ENCODE peak calls at places on chromosomes 16 and 17, in eight cellular contexts. One of them, this sample, is unnamed.

GRCh38 chr17:72615627-72615991 is 476.9 kb downstream of the SLC39A11 start:
- DNase-seq in IMR-90: no peak
- DNase-seq in H9: no peak
- DNase-seq in GM23338: no peak
- DNase-seq in endothelial cell of umbilical vein: no peak
- DNase-seq in mammary epithelial cell: no peak
- DNase-seq in GM12878: no peak
- DNase-seq in K562: no peak
- DNase-seq in this sample: no peak

GRCh38 chr17:596287-596686 is 118.4 kb downstream of the VPS53 start:
- DNase-seq in IMR-90: peak; percentile 36
- DNase-seq in H9: no peak
- DNase-seq in GM23338: no peak
- DNase-seq in endothelial cell of umbilical vein: no peak
- DNase-seq in mammary epithelial cell: no peak
- DNase-seq in GM12878: no peak
- DNase-seq in K562: no peak
- DNase-seq in this sample: no peak

GRCh38 chr17:63700528-63701441 is 860 bp upstream of the LIMD2 start:
- DNase-seq in IMR-90: peak; percentile 29
- DNase-seq in H9: peak; percentile 69
- DNase-seq in GM23338: peak; percentile 75
- DNase-seq in endothelial cell of umbilical vein: peak; percentile 63
- DNase-seq in mammary epithelial cell: no peak
- DNase-seq in GM12878: no peak
- DNase-seq in K562: no peak
- DNase-seq in this sample: no peak

GRCh38 chr17:75637143-75637538 is 3.9 kb downstream of the SMIM5 start:
- DNase-seq in IMR-90: no peak
- DNase-seq in H9: no peak
- DNase-seq in GM23338: no peak
- DNase-seq in endothelial cell of umbilical vein: no peak
- DNase-seq in mammary epithelial cell: no peak
- DNase-seq in GM12878: no peak
- DNase-seq in K562: no peak
- DNase-seq in this sample: no peak

GRCh38 chr17:8673621-8674020 is 43.1 kb upstream of the MYH10 start:
- DNase-seq in IMR-90: peak; percentile 59
- DNase-seq in H9: no peak
- DNase-seq in GM23338: no peak
- DNase-seq in endothelial cell of umbilical vein: peak; percentile 86
- DNase-seq in mammary epithelial cell: no peak
- DNase-seq in GM12878: no peak
- DNase-seq in K562: no peak
- DNase-seq in this sample: no peak

GRCh38 chr17:73069164-73069774 is 23.2 kb downstream of the SLC39A11 start:
- DNase-seq in IMR-90: no peak
- DNase-seq in H9: no peak
- DNase-seq in GM23338: no peak
- DNase-seq in endothelial cell of umbilical vein: no peak
- DNase-seq in mammary epithelial cell: no peak
- DNase-seq in GM12878: no peak
- DNase-seq in K562: no peak
- DNase-seq in this sample: no peak

GRCh38 chr17:68399638-68400403 is 57.5 kb downstream of the WIPI1 start:
- DNase-seq in IMR-90: peak; percentile 57
- DNase-seq in H9: peak; percentile 24
- DNase-seq in GM23338: no peak
- DNase-seq in endothelial cell of umbilical vein: peak; percentile 42
- DNase-seq in mammary epithelial cell: peak; percentile 33
- DNase-seq in GM12878: no peak
- DNase-seq in K562: no peak
- DNase-seq in this sample: no peak

GRCh38 chr16:11791144-11791828 is 5.8 kb downstream of the ZC3H7A start:
- DNase-seq in IMR-90: no peak
- DNase-seq in H9: no peak
- DNase-seq in GM23338: no peak
- DNase-seq in endothelial cell of umbilical vein: peak; percentile 25
- DNase-seq in mammary epithelial cell: no peak
- DNase-seq in GM12878: no peak
- DNase-seq in K562: no peak
- DNase-seq in this sample: no peak

GRCh38 chr16:12354296-12354818 is 377.8 kb downstream of the SNX29 start:
- DNase-seq in IMR-90: no peak
- DNase-seq in H9: no peak
- DNase-seq in GM23338: no peak
- DNase-seq in endothelial cell of umbilical vein: peak; percentile 73
- DNase-seq in mammary epithelial cell: no peak
- DNase-seq in GM12878: no peak
- DNase-seq in K562: no peak
- DNase-seq in this sample: no peak

GRCh38 chr17:68599873-68600122 is 1.4 kb downstream of the FAM20A start:
- DNase-seq in IMR-90: no peak
- DNase-seq in H9: no peak
- DNase-seq in GM23338: no peak
- DNase-seq in endothelial cell of umbilical vein: no peak
- DNase-seq in mammary epithelial cell: no peak
- DNase-seq in GM12878: no peak
- DNase-seq in K562: no peak
- DNase-seq in this sample: no peak

GRCh38 chr17:29039764-29040598 is 3.0 kb upstream of the PIPOX start:
- DNase-seq in IMR-90: peak; percentile 80
- DNase-seq in H9: no peak
- DNase-seq in GM23338: no peak
- DNase-seq in endothelial cell of umbilical vein: no peak
- DNase-seq in mammary epithelial cell: peak; percentile 72
- DNase-seq in GM12878: no peak
- DNase-seq in K562: no peak
- DNase-seq in this sample: no peak

GRCh38 chr17:61410100-61410551 is 10.5 kb downstream of the TBX2 start:
- DNase-seq in IMR-90: no peak
- DNase-seq in H9: peak; percentile 36
- DNase-seq in GM23338: no peak
- DNase-seq in endothelial cell of umbilical vein: no peak
- DNase-seq in mammary epithelial cell: no peak
- DNase-seq in GM12878: no peak
- DNase-seq in K562: no peak
- DNase-seq in this sample: no peak

DNA sequence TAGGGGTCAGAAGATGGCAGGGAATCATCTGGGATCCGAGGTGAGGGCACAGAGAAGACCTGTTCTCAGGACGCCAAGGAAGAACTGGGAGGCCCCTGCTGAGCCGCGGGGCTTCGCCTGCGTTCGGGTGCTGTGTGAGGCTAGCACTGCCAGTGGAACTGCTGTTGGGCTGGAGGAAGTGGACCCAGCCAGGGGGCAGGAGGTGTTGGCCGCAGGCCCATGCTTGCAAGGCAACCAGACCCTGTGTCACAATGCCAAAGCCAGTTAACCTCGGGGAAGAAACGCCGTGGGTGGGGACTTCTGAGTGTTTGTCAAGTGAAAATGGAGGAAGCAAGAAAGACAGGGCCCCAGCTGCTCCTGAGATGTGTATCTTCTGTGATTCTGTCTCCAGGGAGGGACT is 185.5 kb downstream of the LGALS9B start:
- DNase-seq in IMR-90: no peak
- DNase-seq in H9: no peak
- DNase-seq in GM23338: no peak
- DNase-seq in endothelial cell of umbilical vein: no peak
- DNase-seq in mammary epithelial cell: no peak
- DNase-seq in GM12878: no peak
- DNase-seq in K562: no peak
- DNase-seq in this sample: no peak
- TF ChIP-seq CTCF in IMR-90: no peak
- TF ChIP-seq CTCF in H9: no peak
- TF ChIP-seq CTCF in GM23338: no peak
- TF ChIP-seq CTCF in endothelial cell of umbilical vein: no peak
- TF ChIP-seq CTCF in mammary epithelial cell: no peak
- TF ChIP-seq CTCF in GM12878: no peak
- TF ChIP-seq CTCF in K562: no peak
- TF ChIP-seq CTCF in this sample: no peak

GRCh38 chr16:81929841-81930240 is 81.4 kb downstream of the SDR42E1 start:
- DNase-seq in IMR-90: no peak
- DNase-seq in H9: no peak
- DNase-seq in GM23338: no peak
- DNase-seq in endothelial cell of umbilical vein: no peak
- DNase-seq in mammary epithelial cell: no peak
- DNase-seq in GM12878: no peak
- DNase-seq in K562: no peak
- DNase-seq in this sample: no peak

GRCh38 chr16:81928975-81929374 is 82.3 kb downstream of the SDR42E1 start:
- DNase-seq in IMR-90: no peak
- DNase-seq in H9: no peak
- DNase-seq in GM23338: peak; percentile 13
- DNase-seq in endothelial cell of umbilical vein: no peak
- DNase-seq in mammary epithelial cell: peak; percentile 74
- DNase-seq in GM12878: no peak
- DNase-seq in K562: peak; percentile 56
- DNase-seq in this sample: peak; percentile 26

GRCh38 chr16:81932668-81933067 is 78.6 kb downstream of the SDR42E1 start:
- DNase-seq in IMR-90: no peak
- DNase-seq in H9: no peak
- DNase-seq in GM23338: peak; percentile 31
- DNase-seq in endothelial cell of umbilical vein: peak; percentile 14
- DNase-seq in mammary epithelial cell: no peak
- DNase-seq in GM12878: no peak
- DNase-seq in K562: no peak
- DNase-seq in this sample: no peak

GRCh38 chr16:81927561-81928185 is 83.6 kb downstream of the SDR42E1 start:
- DNase-seq in IMR-90: no peak
- DNase-seq in H9: no peak
- DNase-seq in GM23338: no peak
- DNase-seq in endothelial cell of umbilical vein: no peak
- DNase-seq in mammary epithelial cell: no peak
- DNase-seq in GM12878: no peak
- DNase-seq in K562: no peak
- DNase-seq in this sample: no peak

DNA sequence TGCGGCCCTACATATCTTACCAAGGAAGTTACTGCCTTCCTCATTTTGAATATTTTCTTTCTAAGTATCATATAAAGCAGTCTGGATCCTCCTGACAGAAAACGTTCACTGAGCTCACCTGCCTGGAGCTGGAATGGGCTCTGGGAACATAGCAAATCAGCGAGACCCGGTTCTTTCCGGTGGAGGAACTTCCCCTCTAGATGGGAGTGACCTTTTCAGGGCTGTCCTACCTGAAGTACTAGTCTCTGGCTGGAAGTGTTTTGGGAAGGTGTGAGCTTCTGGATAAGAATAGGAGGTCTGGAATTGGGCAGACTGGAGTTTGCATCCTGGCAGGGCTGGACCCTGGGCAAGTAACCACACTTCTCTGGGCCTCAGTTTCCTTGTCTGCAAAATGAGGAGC is 79.3 kb downstream of the SDR42E1 start:
- DNase-seq in IMR-90: no peak
- DNase-seq in H9: no peak
- DNase-seq in GM23338: no peak
- DNase-seq in endothelial cell of umbilical vein: no peak
- DNase-seq in mammary epithelial cell: no peak
- DNase-seq in GM12878: no peak
- DNase-seq in K562: no peak
- DNase-seq in this sample: no peak
- H4K20me1 ChIP-seq in IMR-90: no peaks in the 10 kb centered on the region
- H4K20me1 ChIP-seq in H9: no peaks in the 10 kb centered on the region
- H4K20me1 ChIP-seq in GM23338: no peaks in the 10 kb centered on the region
- H4K20me1 ChIP-seq in endothelial cell of umbilical vein: no peaks in the 10 kb centered on the region
- H4K20me1 ChIP-seq in mammary epithelial cell: no peaks in the 10 kb centered on the region
- H4K20me1 ChIP-seq in GM12878: no peaks in the 10 kb centered on the region
- H4K20me1 ChIP-seq in K562: no peaks in the 10 kb centered on the region
- H4K20me1 ChIP-seq in this sample: no peaks in the 10 kb centered on the region

GRCh38 chr17:50184611-50185398 is 16.6 kb downstream of the COL1A1 start:
- DNase-seq in IMR-90: peak; percentile 62
- DNase-seq in H9: no peak
- DNase-seq in GM23338: peak; percentile 38
- DNase-seq in endothelial cell of umbilical vein: no peak
- DNase-seq in mammary epithelial cell: peak; percentile 55
- DNase-seq in GM12878: no peak
- DNase-seq in K562: peak; percentile 36
- DNase-seq in this sample: no peak
- TF ChIP-seq CTCF in IMR-90: no peak
- TF ChIP-seq CTCF in H9: no peak
- TF ChIP-seq CTCF in GM23338: no peak
- TF ChIP-seq CTCF in endothelial cell of umbilical vein: no peak
- TF ChIP-seq CTCF in mammary epithelial cell: no peak
- TF ChIP-seq CTCF in GM12878: no peak
- TF ChIP-seq CTCF in K562: no peak
- TF ChIP-seq CTCF in this sample: no peak

GRCh38 chr16:75065149-75065807 is 51.3 kb downstream of the LDHD start:
- DNase-seq in IMR-90: no peak
- DNase-seq in H9: no peak
- DNase-seq in GM23338: no peak
- DNase-seq in endothelial cell of umbilical vein: no peak
- DNase-seq in mammary epithelial cell: no peak
- DNase-seq in GM12878: no peak
- DNase-seq in K562: peak; percentile 54
- DNase-seq in this sample: no peak

GRCh38 chr16:75065808-75066149 is 50.8 kb downstream of the LDHD start:
- DNase-seq in IMR-90: no peak
- DNase-seq in H9: no peak
- DNase-seq in GM23338: no peak
- DNase-seq in endothelial cell of umbilical vein: no peak
- DNase-seq in mammary epithelial cell: no peak
- DNase-seq in GM12878: no peak
- DNase-seq in K562: no peak
- DNase-seq in this sample: no peak

GRCh38 chr16:75062944-75063444 is 53.6 kb downstream of the LDHD start:
- DNase-seq in IMR-90: no peak
- DNase-seq in H9: no peak
- DNase-seq in GM23338: no peak
- DNase-seq in endothelial cell of umbilical vein: no peak
- DNase-seq in mammary epithelial cell: no peak
- DNase-seq in GM12878: no peak
- DNase-seq in K562: peak; percentile 46
- DNase-seq in this sample: no peak

GRCh38 chr16:75063549-75064082 is 53.0 kb downstream of the LDHD start:
- DNase-seq in IMR-90: no peak
- DNase-seq in H9: no peak
- DNase-seq in GM23338: no peak
- DNase-seq in endothelial cell of umbilical vein: no peak
- DNase-seq in mammary epithelial cell: no peak
- DNase-seq in GM12878: no peak
- DNase-seq in K562: no peak
- DNase-seq in this sample: no peak

DNA sequence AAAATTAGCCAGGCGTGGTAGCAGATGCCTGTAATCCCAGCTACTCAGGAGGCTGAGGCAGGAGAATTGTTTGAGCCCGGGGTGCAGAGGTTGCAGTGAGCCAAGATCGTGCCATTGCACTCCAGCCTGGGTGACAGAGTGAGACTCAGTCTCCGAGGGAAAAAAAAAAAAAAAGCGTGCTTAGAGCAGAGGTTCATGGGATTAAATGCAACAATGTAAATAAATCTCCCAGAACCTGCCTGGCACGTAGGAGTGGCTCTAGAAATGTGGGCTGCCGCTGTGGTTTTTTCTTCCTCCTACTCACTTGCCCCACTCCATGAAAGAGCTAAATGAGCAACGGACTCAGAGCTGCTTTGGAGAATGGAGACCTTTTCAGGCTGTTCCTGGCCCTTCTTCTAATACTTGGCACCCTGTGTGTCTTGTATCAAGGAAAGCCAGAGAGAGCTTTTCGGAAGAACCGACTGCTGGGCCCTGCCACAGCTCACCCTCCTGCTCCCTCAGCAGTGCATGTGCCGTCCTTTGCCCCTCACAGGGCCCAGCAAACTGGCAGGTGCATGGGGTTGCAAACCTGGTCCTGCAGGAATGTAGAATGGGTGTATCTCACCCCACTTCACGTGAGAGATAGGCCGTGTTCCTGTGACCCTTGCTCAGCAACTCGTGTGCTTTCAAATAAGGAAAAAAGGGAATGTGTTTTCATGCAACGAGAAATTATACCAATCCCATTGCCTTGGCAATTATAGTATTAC is 52.0 kb downstream of the LDHD start:
- DNase-seq in IMR-90: peak; percentile 39
- DNase-seq in H9: no peak
- DNase-seq in GM23338: no peak
- DNase-seq in endothelial cell of umbilical vein: no peak
- DNase-seq in mammary epithelial cell: no peak
- DNase-seq in GM12878: no peak
- DNase-seq in K562: no peak
- DNase-seq in this sample: no peak
- H4K20me1 ChIP-seq in IMR-90: peaks cover 27% of the 10 kb centered on the region
- H4K20me1 ChIP-seq in H9: no peaks in the 10 kb centered on the region
- H4K20me1 ChIP-seq in GM23338: peaks cover 41% of the 10 kb centered on the region
- H4K20me1 ChIP-seq in endothelial cell of umbilical vein: peaks cover 6% of the 10 kb centered on the region
- H4K20me1 ChIP-seq in mammary epithelial cell: no peaks in the 10 kb centered on the region
- H4K20me1 ChIP-seq in GM12878: no peaks in the 10 kb centered on the region
- H4K20me1 ChIP-seq in K562: no peaks in the 10 kb centered on the region
- H4K20me1 ChIP-seq in this sample: peaks cover 2% of the 10 kb centered on the region

This sample was measured in keratinocyte.